ENCODE peak calls at places on chromosomes 11 and 22, in six cellular contexts. L is body of pancreas; S is pancreas; V is A549; W is CD8-positive, alpha-beta T cell; E is left ventricle myocardium inferior. Y is an unnamed sample.

GRCh38 chr22:27573280-27573711 is 228.3 kb downstream of the MN1 start:
- DNase-seq in E (no peak), V (no peak), L (no peak), W (no peak), S (no peak), Y (no peak)

GRCh38 chr11:95154514-95154913 is 64.9 kb downstream of the ENDOD1 start:
- DNase-seq in E (no peak), S (no peak), L (peak), W (peak), V (peak), Y (no peak)

GRCh38 chr11:131867457-131868257 is 497.2 kb downstream of the NTM start:
- DNase-seq in W (no peak), L (peak), E (peak), S (peak), V (no peak), Y (peak)

GRCh38 chr22:23196165-23196564 is 15.9 kb downstream of the BCR start:
- DNase-seq in E (no peak), V (no peak), S (no peak), L (no peak), W (no peak), Y (no peak)

GRCh38 chr11:28696591-28696990 is 588.4 kb downstream of the METTL15 start:
- DNase-seq in W (no peak), L (no peak), E (no peak), S (no peak), V (no peak), Y (no peak)

GRCh38 chr11:64539711-64540420 is 51.2 kb upstream of the SLC22A12 start:
- DNase-seq in E (no peak), V (no peak), W (no peak), L (no peak), S (no peak), Y (no peak)

GRCh38 chr11:19073454-19074415 is 13.2 kb upstream of the MRGPRX2 start:
- DNase-seq in V (no peak), L (peak), E (no peak), W (no peak), S (no peak), Y (no peak)

GRCh38 chr22:35950262-35950661 is 78.4 kb downstream of the RBFOX2 start:
- DNase-seq in E (no peak), V (no peak), L (no peak), W (no peak), S (no peak), Y (no peak)

GRCh38 chr22:23285734-23286133 is 105.4 kb downstream of the BCR start:
- DNase-seq in V (no peak), S (no peak), E (no peak), W (no peak), L (no peak), Y (no peak)

GRCh38 chr11:32034680-32035079 is 56.2 kb upstream of the RCN1 start:
- DNase-seq in L (no peak), S (no peak), E (no peak), V (no peak), W (no peak), Y (no peak)

GRCh38 chr11:37952035-37952434 is 1354.0 kb upstream of the RAG2 start:
- DNase-seq in E (no peak), W (no peak), L (no peak), S (no peak), V (no peak), Y (no peak)

GRCh38 chr11:79168530-79169110 is 272.2 kb downstream of the TENM4 start:
- DNase-seq in S (no peak), W (no peak), V (no peak), E (no peak), L (no peak), Y (no peak)

GRCh38 chr22:50014655-50015401 is 2.3 kb upstream of the IL17REL start:
- DNase-seq in V (no peak), W (no peak), L (no peak), E (peak), S (peak), Y (no peak)

GRCh38 chr22:31187627-31188026 is 24.5 kb upstream of the LIMK2 start:
- DNase-seq in V (no peak), S (no peak), W (no peak), L (no peak), E (no peak), Y (no peak)

GRCh38 chr11:112762686-112763048 is 198.6 kb upstream of the NCAM1 start:
- DNase-seq in S (no peak), E (no peak), W (no peak), L (no peak), V (no peak), Y (no peak)

GRCh38 chr11:20647976-20648565 is 21.3 kb upstream of the NELL1 start:
- DNase-seq in V (peak), E (no peak), L (peak), S (no peak), W (peak), Y (peak)

GRCh38 chr11:48017105-48017874 is 36.9 kb downstream of the PTPRJ start:
- DNase-seq in S (peak), L (no peak), V (no peak), W (no peak), E (no peak), Y (no peak)

GRCh38 chr11:70244698-70245097 is 25.8 kb upstream of the PPFIA1 start:
- DNase-seq in L (peak), E (no peak), W (no peak), S (no peak), V (peak), Y (no peak)

GRCh38 chr22:25747245-25747944 is 5.4 kb downstream of the MYO18B start:
- DNase-seq in S (no peak), V (peak), E (no peak), L (peak), W (no peak), Y (no peak)

GRCh38 chr11:2211113-2211971 is 39.7 kb upstream of the TH start:
- DNase-seq in W (no peak), E (no peak), V (no peak), L (peak), S (peak), Y (no peak)

GRCh38 chr11:107801641-107802040 is 56.9 kb downstream of the SLC35F2 start:
- DNase-seq in W (no peak), S (no peak), L (no peak), E (no peak), V (no peak), Y (no peak)

GRCh38 chr22:29167032-29167911 is 38.4 kb upstream of the EMID1 start:
- DNase-seq in W (no peak), L (no peak), S (peak), V (no peak), E (no peak), Y (no peak)

GRCh38 chr11:1410366-1411291 is 20.9 kb downstream of the BRSK2 start:
- DNase-seq in L (peak), V (no peak), W (no peak), E (no peak), S (no peak), Y (no peak)

DNA sequence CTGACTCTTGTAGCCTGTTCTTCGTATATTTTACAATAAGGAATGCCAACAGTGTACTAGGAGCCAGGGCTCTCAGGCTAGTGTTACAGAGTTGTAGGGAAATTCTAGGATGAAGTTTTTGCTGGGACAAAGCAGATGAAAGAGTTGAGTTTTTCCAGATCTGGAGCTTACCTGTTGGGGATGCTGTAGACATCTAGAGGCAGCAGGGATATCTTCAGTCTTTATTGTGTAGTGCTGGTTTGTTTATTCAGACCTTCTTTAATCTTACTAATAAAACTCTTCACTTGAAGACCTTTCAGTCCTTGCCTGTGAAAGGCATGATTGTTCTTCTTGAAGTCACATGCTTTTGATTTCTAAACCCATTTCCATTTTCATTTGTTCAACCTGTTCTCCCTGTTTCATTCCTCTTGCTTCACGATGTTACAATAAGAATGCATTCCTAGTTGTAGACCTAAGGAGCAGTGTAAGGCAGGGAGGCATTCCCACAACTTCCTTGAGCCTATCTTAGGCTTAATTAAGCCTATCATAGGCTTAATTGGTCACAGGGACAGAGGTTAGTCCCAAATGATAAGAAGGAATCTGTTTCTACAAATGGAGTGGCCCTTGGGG is 7.9 kb upstream of the SLC37A2 start:
- DNase-seq in W (no peak), E (no peak), L (no peak), V (no peak), S (no peak), Y (no peak)
- TF ChIP-seq CTCF in W (no peak), E (no peak), L (no peak), V (no peak), S (no peak), Y (no peak)

GRCh38 chr11:110207089-110207488 is 89.3 kb downstream of the RDX start:
- DNase-seq in L (no peak), E (no peak), W (no peak), S (no peak), V (no peak), Y (no peak)
- H3K4me3 ChIP-seq in L (no peak), E (no peak), W (no peak), S (no peak), V (no peak), Y (no peak)

GRCh38 chr22:45552580-45553332 is 50.1 kb downstream of the FBLN1 start:
- DNase-seq in V (no peak), W (no peak), E (peak), L (peak), S (no peak), Y (peak)
- TF ChIP-seq CTCF in V (no peak), W (no peak), E (peak), L (no peak), S (no peak), Y (peak)

GRCh38 chr11:58506935-58507334 is 970 bp downstream of the OR5B21 start:
- DNase-seq in S (no peak), E (no peak), V (no peak), W (no peak), L (no peak), Y (no peak)
- H3K4me3 ChIP-seq in S (no peak), E (no peak), V (no peak), W (no peak), L (no peak), Y (no peak)

DNA sequence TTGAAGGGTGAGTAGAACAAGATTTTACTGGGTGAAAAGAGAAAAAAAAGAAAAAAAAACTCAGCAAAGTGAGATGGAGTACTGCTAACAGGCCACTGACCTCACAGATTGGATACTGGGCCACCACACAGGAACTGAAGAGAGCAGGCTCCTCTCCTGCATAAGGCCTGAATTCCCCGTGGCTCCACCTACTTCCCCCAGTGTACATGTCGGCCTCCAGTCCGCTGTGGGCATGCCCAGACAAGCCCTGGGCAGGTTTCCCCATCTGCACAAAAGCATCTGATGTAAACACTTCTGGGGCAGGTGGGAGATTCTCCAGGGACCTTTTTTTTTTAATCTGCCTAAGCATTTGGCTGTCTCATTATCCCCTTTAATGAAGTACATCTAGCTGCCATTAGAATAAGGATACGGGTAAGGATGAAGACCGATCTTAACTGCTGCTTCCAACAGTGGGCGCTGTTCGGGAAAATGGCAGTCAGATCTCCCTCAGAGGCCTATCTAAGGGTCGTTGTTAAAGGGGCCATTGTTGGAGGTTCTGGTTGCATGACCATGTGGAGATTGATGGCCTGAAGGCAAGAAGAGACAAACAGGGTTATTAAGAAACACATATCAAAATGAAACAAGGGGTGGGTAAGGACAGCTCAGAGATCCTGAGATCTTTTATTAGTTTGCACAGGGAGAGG is 48.5 kb downstream of the MS4A13 start:
- DNase-seq in E (no peak), S (no peak), L (no peak), V (no peak), W (no peak), Y (peak)
- TF ChIP-seq CTCF in E (no peak), S (no peak), L (no peak), V (no peak), W (no peak), Y (peak)

GRCh38 chr11:44518968-44519550 is 46.4 kb upstream of the CD82 start:
- DNase-seq in W (no peak), E (no peak), L (no peak), S (no peak), V (no peak), Y (no peak)
- H3K4me3 ChIP-seq in W (no peak), E (no peak), L (no peak), S (no peak), V (no peak), Y (no peak)

DNA sequence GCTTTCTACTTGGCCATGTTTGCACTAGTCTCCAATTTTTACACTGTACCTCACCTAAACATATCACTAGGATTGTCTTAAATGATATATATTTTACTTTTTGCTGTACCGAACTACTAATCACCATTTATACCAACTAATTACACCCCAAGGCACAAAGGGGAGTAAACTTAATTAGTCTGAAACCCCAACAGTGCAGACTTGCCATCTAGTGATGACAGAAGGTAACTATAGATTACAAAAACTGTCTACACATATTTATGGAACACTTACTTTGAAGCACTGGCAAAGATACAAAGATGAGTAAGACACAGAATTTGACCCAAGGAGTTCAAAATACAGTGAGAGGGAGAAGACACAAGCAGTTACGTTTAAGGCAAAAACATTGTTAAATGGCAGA is 139.7 kb downstream of the CNTN5 start:
- DNase-seq in E (no peak), W (no peak), V (no peak), L (no peak), S (no peak), Y (no peak)
- TF ChIP-seq CTCF in E (no peak), W (no peak), V (no peak), L (no peak), S (no peak), Y (no peak)

DNA sequence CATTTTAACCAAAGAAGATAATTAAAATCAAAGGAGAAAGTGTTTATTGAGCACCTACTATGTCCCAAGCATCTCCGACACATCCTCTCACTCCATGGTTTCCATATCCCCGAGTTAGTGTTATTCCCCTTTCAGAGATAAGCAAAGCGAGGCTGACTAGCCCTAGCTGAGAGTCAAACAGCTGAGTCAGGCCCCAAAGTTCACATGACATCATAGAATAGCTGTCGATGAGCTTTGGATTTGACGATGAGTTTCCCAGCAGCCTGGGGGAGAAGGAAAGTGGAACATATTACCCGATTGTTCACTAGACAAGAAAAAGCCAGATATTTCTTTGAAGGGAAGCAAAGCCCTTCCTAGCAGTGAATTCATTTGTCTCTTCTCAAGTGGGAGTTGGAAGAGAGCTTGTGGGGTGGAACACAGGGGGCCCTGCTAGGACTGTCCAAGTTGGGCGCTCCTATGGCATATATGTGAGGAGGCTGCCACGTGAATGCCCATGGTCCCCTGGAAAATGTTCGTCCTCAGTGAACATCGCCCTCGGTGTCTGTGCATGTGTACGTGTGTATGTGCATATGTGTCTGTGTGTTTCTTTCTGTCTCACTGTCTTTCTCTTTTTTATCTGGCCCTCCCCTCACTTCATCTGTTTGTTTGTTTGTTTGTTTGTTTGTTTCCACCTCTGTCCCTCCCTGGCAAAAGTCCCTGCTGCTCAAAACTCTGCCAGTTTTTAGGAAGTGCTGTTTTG is 493 bp upstream of the CYTH4 start:
- DNase-seq in S (no peak), V (no peak), W (no peak), E (no peak), L (no peak), Y (no peak)
- H3K4me3 ChIP-seq in S (no peak), V (no peak), W (peak), E (no peak), L (no peak), Y (no peak)

GRCh38 chr11:74612877-74613276 is 20.5 kb downstream of the POLD3 start:
- DNase-seq in L (no peak), W (no peak), S (no peak), E (no peak), V (no peak), Y (no peak)
- TF ChIP-seq CTCF in L (no peak), W (no peak), S (no peak), E (no peak), V (no peak), Y (no peak)